ENCODE peak calls at places on chromosomes 11 and 22, in ten cellular contexts. One of them, this sample, is unnamed.

GRCh38 chr11:129102756-129103155 is 89.4 kb downstream of the ARHGAP32 start:
- DNase-seq in AG09319: no peak
- DNase-seq in CD8-positive, alpha-beta T cell: no peak
- DNase-seq in astrocyte of the hippocampus: no peak
- DNase-seq in anterior cingulate cortex: no peak
- DNase-seq in NCI-H1694 treated with DMSO at 0.1 percent for 48 hours: no peak
- DNase-seq in suprapubic skin: no peak
- DNase-seq in skeletal muscle cell: no peak
- DNase-seq in cardiac fibroblast: no peak
- DNase-seq in fibroblast of the conjunctiva: no peak
- DNase-seq in this sample: no peak

GRCh38 chr22:23218867-23219251 is 38.5 kb downstream of the BCR start:
- DNase-seq in suprapubic skin: no peak
- DNase-seq in cardiac fibroblast: peak
- DNase-seq in anterior cingulate cortex: no peak
- DNase-seq in AG09319: no peak
- DNase-seq in astrocyte of the hippocampus: peak
- DNase-seq in skeletal muscle cell: no peak
- DNase-seq in NCI-H1694 treated with DMSO at 0.1 percent for 48 hours: peak
- DNase-seq in fibroblast of the conjunctiva: no peak
- DNase-seq in CD8-positive, alpha-beta T cell: no peak
- DNase-seq in this sample: peak

GRCh38 chr22:42918500-42918899 is 61.4 kb upstream of the ARFGAP3 start:
- DNase-seq in fibroblast of the conjunctiva: no peak
- DNase-seq in astrocyte of the hippocampus: no peak
- DNase-seq in suprapubic skin: no peak
- DNase-seq in anterior cingulate cortex: no peak
- DNase-seq in NCI-H1694 treated with DMSO at 0.1 percent for 48 hours: no peak
- DNase-seq in AG09319: no peak
- DNase-seq in CD8-positive, alpha-beta T cell: no peak
- DNase-seq in skeletal muscle cell: no peak
- DNase-seq in cardiac fibroblast: no peak
- DNase-seq in this sample: no peak

GRCh38 chr11:128694618-128695481 is 978 bp downstream of the FLI1 start:
- DNase-seq in CD8-positive, alpha-beta T cell: peak
- DNase-seq in anterior cingulate cortex: no peak
- DNase-seq in skeletal muscle cell: no peak
- DNase-seq in cardiac fibroblast: peak
- DNase-seq in fibroblast of the conjunctiva: no peak
- DNase-seq in AG09319: no peak
- DNase-seq in NCI-H1694 treated with DMSO at 0.1 percent for 48 hours: no peak
- DNase-seq in astrocyte of the hippocampus: peak
- DNase-seq in suprapubic skin: no peak
- DNase-seq in this sample: no peak

GRCh38 chr11:72758690-72759389 is 6.6 kb upstream of the ARAP1 start:
- DNase-seq in fibroblast of the conjunctiva: no peak
- DNase-seq in NCI-H1694 treated with DMSO at 0.1 percent for 48 hours: no peak
- DNase-seq in CD8-positive, alpha-beta T cell: no peak
- DNase-seq in anterior cingulate cortex: no peak
- DNase-seq in cardiac fibroblast: peak
- DNase-seq in suprapubic skin: no peak
- DNase-seq in skeletal muscle cell: peak
- DNase-seq in astrocyte of the hippocampus: peak
- DNase-seq in AG09319: no peak
- DNase-seq in this sample: no peak

GRCh38 chr11:96187779-96188624 is 155.0 kb downstream of the MAML2 start:
- DNase-seq in cardiac fibroblast: peak
- DNase-seq in skeletal muscle cell: peak
- DNase-seq in suprapubic skin: no peak
- DNase-seq in fibroblast of the conjunctiva: no peak
- DNase-seq in AG09319: peak
- DNase-seq in NCI-H1694 treated with DMSO at 0.1 percent for 48 hours: no peak
- DNase-seq in astrocyte of the hippocampus: peak
- DNase-seq in CD8-positive, alpha-beta T cell: no peak
- DNase-seq in anterior cingulate cortex: no peak
- DNase-seq in this sample: no peak

GRCh38 chr11:85627332-85627997 is at the start of gene DLG2:
- DNase-seq in CD8-positive, alpha-beta T cell: no peak
- DNase-seq in NCI-H1694 treated with DMSO at 0.1 percent for 48 hours: no peak
- DNase-seq in AG09319: no peak
- DNase-seq in skeletal muscle cell: no peak
- DNase-seq in fibroblast of the conjunctiva: peak
- DNase-seq in astrocyte of the hippocampus: peak
- DNase-seq in anterior cingulate cortex: no peak
- DNase-seq in suprapubic skin: no peak
- DNase-seq in cardiac fibroblast: peak
- DNase-seq in this sample: peak

GRCh38 chr22:48477031-48477721 is 1350.5 kb downstream of the BRD1 start:
- DNase-seq in CD8-positive, alpha-beta T cell: no peak
- DNase-seq in cardiac fibroblast: no peak
- DNase-seq in fibroblast of the conjunctiva: no peak
- DNase-seq in anterior cingulate cortex: peak
- DNase-seq in NCI-H1694 treated with DMSO at 0.1 percent for 48 hours: no peak
- DNase-seq in AG09319: no peak
- DNase-seq in astrocyte of the hippocampus: no peak
- DNase-seq in skeletal muscle cell: no peak
- DNase-seq in suprapubic skin: peak
- DNase-seq in this sample: no peak

GRCh38 chr11:107508201-107508857 is 50.7 kb upstream of the CWF19L2 start:
- DNase-seq in suprapubic skin: no peak
- DNase-seq in skeletal muscle cell: no peak
- DNase-seq in fibroblast of the conjunctiva: no peak
- DNase-seq in NCI-H1694 treated with DMSO at 0.1 percent for 48 hours: no peak
- DNase-seq in astrocyte of the hippocampus: no peak
- DNase-seq in AG09319: no peak
- DNase-seq in CD8-positive, alpha-beta T cell: no peak
- DNase-seq in anterior cingulate cortex: no peak
- DNase-seq in cardiac fibroblast: no peak
- DNase-seq in this sample: no peak

GRCh38 chr11:19511413-19512183 is 201.0 kb upstream of the NAV2 start:
- DNase-seq in AG09319: peak
- DNase-seq in fibroblast of the conjunctiva: peak
- DNase-seq in NCI-H1694 treated with DMSO at 0.1 percent for 48 hours: peak
- DNase-seq in skeletal muscle cell: no peak
- DNase-seq in CD8-positive, alpha-beta T cell: no peak
- DNase-seq in cardiac fibroblast: peak
- DNase-seq in astrocyte of the hippocampus: peak
- DNase-seq in anterior cingulate cortex: peak
- DNase-seq in suprapubic skin: no peak
- DNase-seq in this sample: no peak

GRCh38 chr11:85307381-85307780 is 319.8 kb downstream of the DLG2 start:
- DNase-seq in fibroblast of the conjunctiva: no peak
- DNase-seq in cardiac fibroblast: no peak
- DNase-seq in CD8-positive, alpha-beta T cell: no peak
- DNase-seq in skeletal muscle cell: no peak
- DNase-seq in AG09319: no peak
- DNase-seq in astrocyte of the hippocampus: peak
- DNase-seq in NCI-H1694 treated with DMSO at 0.1 percent for 48 hours: no peak
- DNase-seq in suprapubic skin: no peak
- DNase-seq in anterior cingulate cortex: no peak
- DNase-seq in this sample: no peak

GRCh38 chr11:76805206-76805913 is 22.2 kb downstream of the TSKU start:
- DNase-seq in skeletal muscle cell: no peak
- DNase-seq in NCI-H1694 treated with DMSO at 0.1 percent for 48 hours: no peak
- DNase-seq in CD8-positive, alpha-beta T cell: no peak
- DNase-seq in fibroblast of the conjunctiva: no peak
- DNase-seq in astrocyte of the hippocampus: no peak
- DNase-seq in suprapubic skin: peak
- DNase-seq in anterior cingulate cortex: no peak
- DNase-seq in AG09319: no peak
- DNase-seq in cardiac fibroblast: no peak
- DNase-seq in this sample: no peak

GRCh38 chr11:123628936-123629683 is 25.3 kb downstream of the SCN3B start:
- DNase-seq in cardiac fibroblast: peak
- DNase-seq in suprapubic skin: no peak
- DNase-seq in CD8-positive, alpha-beta T cell: no peak
- DNase-seq in NCI-H1694 treated with DMSO at 0.1 percent for 48 hours: no peak
- DNase-seq in skeletal muscle cell: no peak
- DNase-seq in AG09319: no peak
- DNase-seq in fibroblast of the conjunctiva: no peak
- DNase-seq in anterior cingulate cortex: peak
- DNase-seq in astrocyte of the hippocampus: no peak
- DNase-seq in this sample: no peak

GRCh38 chr11:72598901-72599300 is 75.3 kb downstream of the PDE2A start:
- DNase-seq in anterior cingulate cortex: peak
- DNase-seq in AG09319: no peak
- DNase-seq in fibroblast of the conjunctiva: no peak
- DNase-seq in skeletal muscle cell: no peak
- DNase-seq in NCI-H1694 treated with DMSO at 0.1 percent for 48 hours: no peak
- DNase-seq in suprapubic skin: no peak
- DNase-seq in cardiac fibroblast: peak
- DNase-seq in CD8-positive, alpha-beta T cell: no peak
- DNase-seq in astrocyte of the hippocampus: peak
- DNase-seq in this sample: no peak

GRCh38 chr22:45600791-45601730 is 70.6 kb upstream of the ATXN10 start:
- DNase-seq in suprapubic skin: no peak
- DNase-seq in anterior cingulate cortex: no peak
- DNase-seq in astrocyte of the hippocampus: no peak
- DNase-seq in CD8-positive, alpha-beta T cell: no peak
- DNase-seq in skeletal muscle cell: peak
- DNase-seq in fibroblast of the conjunctiva: no peak
- DNase-seq in NCI-H1694 treated with DMSO at 0.1 percent for 48 hours: no peak
- DNase-seq in AG09319: no peak
- DNase-seq in cardiac fibroblast: peak
- DNase-seq in this sample: no peak

GRCh38 chr11:116975661-116976060 is 122.6 kb downstream of the SIK3 start:
- DNase-seq in AG09319: no peak
- DNase-seq in fibroblast of the conjunctiva: no peak
- DNase-seq in CD8-positive, alpha-beta T cell: no peak
- DNase-seq in skeletal muscle cell: no peak
- DNase-seq in astrocyte of the hippocampus: no peak
- DNase-seq in suprapubic skin: no peak
- DNase-seq in cardiac fibroblast: no peak
- DNase-seq in anterior cingulate cortex: no peak
- DNase-seq in NCI-H1694 treated with DMSO at 0.1 percent for 48 hours: no peak
- DNase-seq in this sample: no peak

GRCh38 chr22:36253523-36254490 is 874 bp downstream of the APOL1 start:
- DNase-seq in suprapubic skin: no peak
- DNase-seq in CD8-positive, alpha-beta T cell: no peak
- DNase-seq in skeletal muscle cell: no peak
- DNase-seq in NCI-H1694 treated with DMSO at 0.1 percent for 48 hours: no peak
- DNase-seq in cardiac fibroblast: peak
- DNase-seq in fibroblast of the conjunctiva: no peak
- DNase-seq in AG09319: no peak
- DNase-seq in astrocyte of the hippocampus: peak
- DNase-seq in anterior cingulate cortex: no peak
- DNase-seq in this sample: no peak

GRCh38 chr11:50412832-50413231 is 380.2 kb downstream of the OR4C45 start:
- DNase-seq in cardiac fibroblast: no peak
- DNase-seq in astrocyte of the hippocampus: no peak
- DNase-seq in CD8-positive, alpha-beta T cell: no peak
- DNase-seq in anterior cingulate cortex: no peak
- DNase-seq in suprapubic skin: no peak
- DNase-seq in NCI-H1694 treated with DMSO at 0.1 percent for 48 hours: no peak
- DNase-seq in fibroblast of the conjunctiva: no peak
- DNase-seq in AG09319: no peak
- DNase-seq in skeletal muscle cell: no peak
- DNase-seq in this sample: no peak

GRCh38 chr22:29989446-29989845 is 90.8 kb upstream of the HORMAD2 start:
- DNase-seq in cardiac fibroblast: no peak
- DNase-seq in suprapubic skin: no peak
- DNase-seq in fibroblast of the conjunctiva: no peak
- DNase-seq in NCI-H1694 treated with DMSO at 0.1 percent for 48 hours: no peak
- DNase-seq in AG09319: no peak
- DNase-seq in anterior cingulate cortex: no peak
- DNase-seq in CD8-positive, alpha-beta T cell: no peak
- DNase-seq in skeletal muscle cell: no peak
- DNase-seq in astrocyte of the hippocampus: no peak
- DNase-seq in this sample: no peak

GRCh38 chr11:67629386-67630229 is at the start of gene NUDT8:
- DNase-seq in anterior cingulate cortex: peak
- DNase-seq in fibroblast of the conjunctiva: peak
- DNase-seq in skeletal muscle cell: peak
- DNase-seq in cardiac fibroblast: peak
- DNase-seq in CD8-positive, alpha-beta T cell: peak
- DNase-seq in astrocyte of the hippocampus: peak
- DNase-seq in suprapubic skin: peak
- DNase-seq in NCI-H1694 treated with DMSO at 0.1 percent for 48 hours: peak
- DNase-seq in AG09319: peak
- DNase-seq in this sample: peak

GRCh38 chr11:33017478-33017877 is 1.8 kb downstream of the DEPDC7 start:
- DNase-seq in AG09319: no peak
- DNase-seq in cardiac fibroblast: no peak
- DNase-seq in fibroblast of the conjunctiva: no peak
- DNase-seq in suprapubic skin: no peak
- DNase-seq in anterior cingulate cortex: no peak
- DNase-seq in CD8-positive, alpha-beta T cell: no peak
- DNase-seq in astrocyte of the hippocampus: peak
- DNase-seq in skeletal muscle cell: no peak
- DNase-seq in NCI-H1694 treated with DMSO at 0.1 percent for 48 hours: no peak
- DNase-seq in this sample: no peak

GRCh38 chr11:590997-591396 is 14.7 kb downstream of the PHRF1 start:
- DNase-seq in anterior cingulate cortex: no peak
- DNase-seq in astrocyte of the hippocampus: no peak
- DNase-seq in fibroblast of the conjunctiva: no peak
- DNase-seq in AG09319: no peak
- DNase-seq in cardiac fibroblast: no peak
- DNase-seq in suprapubic skin: no peak
- DNase-seq in NCI-H1694 treated with DMSO at 0.1 percent for 48 hours: no peak
- DNase-seq in CD8-positive, alpha-beta T cell: no peak
- DNase-seq in skeletal muscle cell: no peak
- DNase-seq in this sample: no peak

GRCh38 chr22:17264321-17265052 is 45.3 kb upstream of the ADA2 start:
- DNase-seq in fibroblast of the conjunctiva: no peak
- DNase-seq in cardiac fibroblast: peak
- DNase-seq in anterior cingulate cortex: peak
- DNase-seq in suprapubic skin: no peak
- DNase-seq in astrocyte of the hippocampus: peak
- DNase-seq in skeletal muscle cell: peak
- DNase-seq in CD8-positive, alpha-beta T cell: no peak
- DNase-seq in NCI-H1694 treated with DMSO at 0.1 percent for 48 hours: peak
- DNase-seq in AG09319: no peak
- DNase-seq in this sample: no peak

GRCh38 chr11:2943711-2944118 is 14.5 kb upstream of the PHLDA2 start:
- DNase-seq in cardiac fibroblast: no peak
- DNase-seq in anterior cingulate cortex: no peak
- DNase-seq in astrocyte of the hippocampus: no peak
- DNase-seq in skeletal muscle cell: no peak
- DNase-seq in fibroblast of the conjunctiva: no peak
- DNase-seq in AG09319: no peak
- DNase-seq in NCI-H1694 treated with DMSO at 0.1 percent for 48 hours: no peak
- DNase-seq in suprapubic skin: peak
- DNase-seq in CD8-positive, alpha-beta T cell: no peak
- DNase-seq in this sample: no peak